ENCODE peak calls at places on chromosomes 2 and 18, in ten cellular contexts. One of them, this sample, is unnamed.

GRCh38 chr18:36464126-36464651 is 166.7 kb downstream of the FHOD3 start:
- DNase-seq in HepG2: peak; percentile 33
- DNase-seq in SK-N-SH: no peak
- DNase-seq in K562: no peak
- DNase-seq in sigmoid colon: no peak
- DNase-seq in esophagus muscularis mucosa: no peak
- DNase-seq in GM12878: no peak
- DNase-seq in stomach: no peak
- DNase-seq in H1: no peak
- DNase-seq in upper lobe of left lung: no peak
- DNase-seq in this sample: no peak

GRCh38 chr2:102107741-102108070 is 34.8 kb upstream of the IL1R1 start:
- DNase-seq in HepG2: peak; percentile 98
- DNase-seq in SK-N-SH: no peak
- DNase-seq in K562: no peak
- DNase-seq in sigmoid colon: no peak
- DNase-seq in esophagus muscularis mucosa: no peak
- DNase-seq in GM12878: peak; percentile 33
- DNase-seq in stomach: no peak
- DNase-seq in H1: no peak
- DNase-seq in upper lobe of left lung: no peak
- DNase-seq in this sample: no peak

GRCh38 chr2:89763581-89764485 is 1072.4 kb downstream of the RPIA start:
- DNase-seq in HepG2: no peak
- DNase-seq in SK-N-SH: peak; percentile 12
- DNase-seq in K562: no peak
- DNase-seq in sigmoid colon: peak; percentile 69
- DNase-seq in esophagus muscularis mucosa: no peak
- DNase-seq in GM12878: no peak
- DNase-seq in stomach: peak; percentile 25
- DNase-seq in H1: no peak
- DNase-seq in upper lobe of left lung: no peak
- DNase-seq in this sample: no peak

GRCh38 chr2:233280114-233280693 is 27.4 kb upstream of the SAG start:
- DNase-seq in HepG2: no peak
- DNase-seq in SK-N-SH: peak; percentile 45
- DNase-seq in K562: no peak
- DNase-seq in sigmoid colon: no peak
- DNase-seq in esophagus muscularis mucosa: no peak
- DNase-seq in GM12878: no peak
- DNase-seq in stomach: no peak
- DNase-seq in H1: no peak
- DNase-seq in upper lobe of left lung: no peak
- DNase-seq in this sample: no peak

GRCh38 chr2:146532748-146533147 is 1312.1 kb upstream of the ACVR2A start:
- DNase-seq in HepG2: no peak
- DNase-seq in SK-N-SH: no peak
- DNase-seq in K562: no peak
- DNase-seq in sigmoid colon: no peak
- DNase-seq in esophagus muscularis mucosa: no peak
- DNase-seq in GM12878: no peak
- DNase-seq in stomach: no peak
- DNase-seq in H1: no peak
- DNase-seq in upper lobe of left lung: no peak
- DNase-seq in this sample: no peak

GRCh38 chr2:174023591-174024523 is 58.7 kb upstream of the SP3 start:
- DNase-seq in HepG2: peak; percentile 78
- DNase-seq in SK-N-SH: peak; percentile 81
- DNase-seq in K562: no peak
- DNase-seq in sigmoid colon: peak; percentile 85
- DNase-seq in esophagus muscularis mucosa: no peak
- DNase-seq in GM12878: no peak
- DNase-seq in stomach: peak; percentile 45
- DNase-seq in H1: no peak
- DNase-seq in upper lobe of left lung: peak; percentile 67
- DNase-seq in this sample: peak; percentile 48

GRCh38 chr2:71695235-71696120 is 242.1 kb downstream of the DYSF start:
- DNase-seq in HepG2: no peak
- DNase-seq in SK-N-SH: no peak
- DNase-seq in K562: no peak
- DNase-seq in sigmoid colon: no peak
- DNase-seq in esophagus muscularis mucosa: no peak
- DNase-seq in GM12878: no peak
- DNase-seq in stomach: no peak
- DNase-seq in H1: no peak
- DNase-seq in upper lobe of left lung: no peak
- DNase-seq in this sample: no peak

GRCh38 chr2:172313715-172314341 is 113.6 kb upstream of the ITGA6 start:
- DNase-seq in HepG2: no peak
- DNase-seq in SK-N-SH: no peak
- DNase-seq in K562: no peak
- DNase-seq in sigmoid colon: no peak
- DNase-seq in esophagus muscularis mucosa: no peak
- DNase-seq in GM12878: no peak
- DNase-seq in stomach: no peak
- DNase-seq in H1: no peak
- DNase-seq in upper lobe of left lung: no peak
- DNase-seq in this sample: no peak

GRCh38 chr2:82790277-82791021 is 1668.6 kb downstream of the SUCLG1 start:
- DNase-seq in HepG2: peak; percentile 7
- DNase-seq in SK-N-SH: no peak
- DNase-seq in K562: no peak
- DNase-seq in sigmoid colon: no peak
- DNase-seq in esophagus muscularis mucosa: no peak
- DNase-seq in GM12878: no peak
- DNase-seq in stomach: no peak
- DNase-seq in H1: no peak
- DNase-seq in upper lobe of left lung: no peak
- DNase-seq in this sample: no peak

GRCh38 chr2:1609040-1609439 is 135.3 kb downstream of the PXDN start:
- DNase-seq in HepG2: no peak
- DNase-seq in SK-N-SH: no peak
- DNase-seq in K562: no peak
- DNase-seq in sigmoid colon: no peak
- DNase-seq in esophagus muscularis mucosa: no peak
- DNase-seq in GM12878: no peak
- DNase-seq in stomach: no peak
- DNase-seq in H1: no peak
- DNase-seq in upper lobe of left lung: no peak
- DNase-seq in this sample: no peak

GRCh38 chr2:232075080-232075479 is 113.6 kb downstream of the DIS3L2 start:
- DNase-seq in HepG2: peak; percentile 8
- DNase-seq in SK-N-SH: no peak
- DNase-seq in K562: no peak
- DNase-seq in sigmoid colon: no peak
- DNase-seq in esophagus muscularis mucosa: no peak
- DNase-seq in GM12878: no peak
- DNase-seq in stomach: no peak
- DNase-seq in H1: no peak
- DNase-seq in upper lobe of left lung: no peak
- DNase-seq in this sample: no peak

GRCh38 chr2:119701352-119701751 is 22.4 kb downstream of the TMEM177 start:
- DNase-seq in HepG2: no peak
- DNase-seq in SK-N-SH: no peak
- DNase-seq in K562: no peak
- DNase-seq in sigmoid colon: no peak
- DNase-seq in esophagus muscularis mucosa: no peak
- DNase-seq in GM12878: no peak
- DNase-seq in stomach: no peak
- DNase-seq in H1: no peak
- DNase-seq in upper lobe of left lung: no peak
- DNase-seq in this sample: no peak

GRCh38 chr2:119702918-119703401 is 24.0 kb downstream of the TMEM177 start:
- DNase-seq in HepG2: peak; percentile 73
- DNase-seq in SK-N-SH: peak; percentile 88
- DNase-seq in K562: peak; percentile 83
- DNase-seq in sigmoid colon: peak; percentile 83
- DNase-seq in esophagus muscularis mucosa: no peak
- DNase-seq in GM12878: no peak
- DNase-seq in stomach: peak; percentile 80
- DNase-seq in H1: peak; percentile 44
- DNase-seq in upper lobe of left lung: peak; percentile 88
- DNase-seq in this sample: peak; percentile 70

GRCh38 chr2:119702203-119702917 is 23.4 kb downstream of the TMEM177 start:
- DNase-seq in HepG2: no peak
- DNase-seq in SK-N-SH: no peak
- DNase-seq in K562: no peak
- DNase-seq in sigmoid colon: no peak
- DNase-seq in esophagus muscularis mucosa: no peak
- DNase-seq in GM12878: no peak
- DNase-seq in stomach: no peak
- DNase-seq in H1: no peak
- DNase-seq in upper lobe of left lung: no peak
- DNase-seq in this sample: no peak

GRCh38 chr2:119699016-119699606 is 20.1 kb downstream of the TMEM177 start:
- DNase-seq in HepG2: no peak
- DNase-seq in SK-N-SH: no peak
- DNase-seq in K562: no peak
- DNase-seq in sigmoid colon: no peak
- DNase-seq in esophagus muscularis mucosa: no peak
- DNase-seq in GM12878: no peak
- DNase-seq in stomach: no peak
- DNase-seq in H1: no peak
- DNase-seq in upper lobe of left lung: no peak
- DNase-seq in this sample: no peak

GRCh38 chr2:119700866-119701265 is 21.9 kb downstream of the TMEM177 start:
- DNase-seq in HepG2: no peak
- DNase-seq in SK-N-SH: no peak
- DNase-seq in K562: no peak
- DNase-seq in sigmoid colon: peak; percentile 19
- DNase-seq in esophagus muscularis mucosa: no peak
- DNase-seq in GM12878: no peak
- DNase-seq in stomach: no peak
- DNase-seq in H1: peak; percentile 53
- DNase-seq in upper lobe of left lung: no peak
- DNase-seq in this sample: no peak
- H3K4me3 ChIP-seq in HepG2: no peak overlapping the region
- H3K4me3 ChIP-seq in SK-N-SH: no peak overlapping the region
- H3K4me3 ChIP-seq in K562: no peak overlapping the region
- H3K4me3 ChIP-seq in sigmoid colon: no peak overlapping the region
- H3K4me3 ChIP-seq in esophagus muscularis mucosa: no peak overlapping the region
- H3K4me3 ChIP-seq in GM12878: no peak overlapping the region
- H3K4me3 ChIP-seq in stomach: no peak overlapping the region
- H3K4me3 ChIP-seq in H1: no peak overlapping the region
- H3K4me3 ChIP-seq in upper lobe of left lung: no peak overlapping the region
- H3K4me3 ChIP-seq in this sample: no peak overlapping the region

GRCh38 chr18:56298935-56299334 is 339.5 kb downstream of the TXNL1 start:
- DNase-seq in HepG2: no peak
- DNase-seq in SK-N-SH: no peak
- DNase-seq in K562: peak; percentile 10
- DNase-seq in sigmoid colon: no peak
- DNase-seq in esophagus muscularis mucosa: no peak
- DNase-seq in GM12878: no peak
- DNase-seq in stomach: no peak
- DNase-seq in H1: no peak
- DNase-seq in upper lobe of left lung: no peak
- DNase-seq in this sample: no peak
- TF ChIP-seq EP300 in HepG2: no peak
- TF ChIP-seq EP300 in SK-N-SH: no peak
- TF ChIP-seq EP300 in K562: no peak
- TF ChIP-seq EP300 in sigmoid colon: no peak
- TF ChIP-seq EP300 in esophagus muscularis mucosa: no peak
- TF ChIP-seq EP300 in GM12878: no peak
- TF ChIP-seq EP300 in stomach: no peak
- TF ChIP-seq EP300 in H1: no peak
- TF ChIP-seq EP300 in upper lobe of left lung: no peak
- TF ChIP-seq EP300 in this sample: no peak

DNA sequence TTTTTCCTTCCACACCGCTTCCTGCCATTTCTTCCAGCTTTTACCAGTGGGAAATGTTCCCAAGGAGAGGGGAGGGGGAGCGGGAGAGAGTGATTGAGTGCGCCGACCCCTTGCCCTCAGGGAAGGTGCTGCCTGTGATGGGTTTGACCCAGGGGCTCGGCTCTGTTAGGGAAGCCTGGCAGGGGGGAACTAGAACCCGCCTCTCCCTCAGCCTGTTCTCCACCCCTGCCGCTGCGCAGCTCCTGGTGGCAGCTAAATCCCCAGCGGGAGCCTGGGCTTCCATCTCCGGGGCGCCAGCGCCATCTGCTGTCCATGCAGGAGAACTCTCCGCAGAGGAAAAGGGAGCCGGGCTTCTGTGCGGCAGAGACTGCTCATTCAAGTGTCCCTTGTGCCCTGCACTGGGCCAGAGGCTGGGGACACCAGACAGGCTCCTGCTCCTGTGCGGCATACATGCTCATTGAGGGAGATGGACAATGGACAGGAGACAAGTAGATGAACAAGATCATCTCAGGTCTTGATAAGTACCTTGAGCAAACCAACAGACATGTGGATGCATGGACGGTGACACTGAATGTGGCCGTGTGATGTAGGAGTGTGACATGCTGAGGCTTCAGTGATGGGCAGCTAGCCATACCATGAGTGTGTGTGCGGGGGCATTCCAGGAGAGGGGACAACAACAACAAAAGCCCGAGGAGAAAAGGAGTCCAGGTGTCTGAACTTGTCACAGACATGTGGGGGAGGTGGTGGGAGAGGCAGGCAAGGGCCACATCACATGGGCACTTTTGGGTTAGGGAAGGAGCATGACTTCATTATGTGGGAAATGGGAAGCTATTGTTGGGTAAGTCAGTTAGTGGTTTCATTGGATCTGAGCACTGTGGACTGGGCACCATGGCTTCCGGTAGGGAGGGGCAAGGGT is 13.3 kb downstream of the CHPF start:
- DNase-seq in HepG2: peak; percentile 77
- DNase-seq in SK-N-SH: peak; percentile 93
- DNase-seq in K562: peak; percentile 74
- DNase-seq in sigmoid colon: peak; percentile 93
- DNase-seq in esophagus muscularis mucosa: no peak
- DNase-seq in GM12878: no peak
- DNase-seq in stomach: peak; percentile 85
- DNase-seq in H1: no peak
- DNase-seq in upper lobe of left lung: peak; percentile 85
- DNase-seq in this sample: peak; percentile 84
- TF ChIP-seq POLR2AphosphoS5 in HepG2: no peak
- TF ChIP-seq POLR2AphosphoS5 in SK-N-SH: no peak
- TF ChIP-seq POLR2AphosphoS5 in K562: no peak
- TF ChIP-seq POLR2AphosphoS5 in sigmoid colon: no peak
- TF ChIP-seq POLR2AphosphoS5 in esophagus muscularis mucosa: peak; percentile 68
- TF ChIP-seq POLR2AphosphoS5 in GM12878: no peak
- TF ChIP-seq POLR2AphosphoS5 in stomach: no peak
- TF ChIP-seq POLR2AphosphoS5 in H1: no peak
- TF ChIP-seq POLR2AphosphoS5 in upper lobe of left lung: no peak
- TF ChIP-seq POLR2AphosphoS5 in this sample: no peak

DNA sequence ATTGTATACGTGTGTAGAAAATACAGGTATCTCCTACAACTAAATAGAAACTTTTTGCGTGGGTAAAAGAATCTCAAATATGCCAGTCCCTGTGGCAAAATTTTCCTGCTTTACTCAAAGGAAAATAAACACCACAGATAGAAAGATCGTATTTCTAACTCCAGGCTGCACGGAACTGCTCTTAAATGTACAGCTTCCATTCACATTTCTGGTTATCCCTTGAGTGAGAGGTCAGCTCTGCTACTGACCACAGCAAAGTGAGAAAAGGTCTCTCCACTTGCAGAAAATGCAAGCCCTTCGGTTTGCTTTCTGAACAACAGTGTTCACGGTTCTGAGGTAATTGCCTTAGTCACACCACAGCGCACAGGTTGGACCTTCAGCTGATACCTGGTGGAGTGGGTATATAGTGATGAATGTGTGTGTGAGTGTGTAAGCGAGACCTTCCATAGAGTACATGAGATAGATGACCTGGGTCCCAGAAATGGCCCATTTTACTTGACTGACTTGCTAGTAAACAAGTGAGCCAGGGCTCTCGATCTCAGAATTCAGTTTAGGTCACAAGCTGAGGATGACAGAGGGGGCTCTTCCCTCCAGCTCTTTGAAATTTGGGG is 52.1 kb downstream of the ALPK2 start:
- DNase-seq in HepG2: no peak
- DNase-seq in SK-N-SH: no peak
- DNase-seq in K562: no peak
- DNase-seq in sigmoid colon: no peak
- DNase-seq in esophagus muscularis mucosa: no peak
- DNase-seq in GM12878: no peak
- DNase-seq in stomach: no peak
- DNase-seq in H1: no peak
- DNase-seq in upper lobe of left lung: no peak
- DNase-seq in this sample: no peak
- H3K4me3 ChIP-seq in HepG2: peak overlapping the region; percentile 65
- H3K4me3 ChIP-seq in SK-N-SH: peak overlapping the region; percentile 67
- H3K4me3 ChIP-seq in K562: no peak overlapping the region
- H3K4me3 ChIP-seq in sigmoid colon: no peak overlapping the region
- H3K4me3 ChIP-seq in esophagus muscularis mucosa: no peak overlapping the region
- H3K4me3 ChIP-seq in GM12878: no peak overlapping the region
- H3K4me3 ChIP-seq in stomach: no peak overlapping the region
- H3K4me3 ChIP-seq in H1: no peak overlapping the region
- H3K4me3 ChIP-seq in upper lobe of left lung: no peak overlapping the region
- H3K4me3 ChIP-seq in this sample: no peak overlapping the region